ENCODE peak calls at places on chromosomes 6 and 20, in ten cellular contexts. S, U, D, B, P, G, V, C, Z and Q are unnamed samples.

GRCh38 chr6:21593927-21594421 is 423 bp downstream of the SOX4 start:
- DNase-seq in S (peak; percentile 55), U (no peak), D (no peak), B (no peak), P (peak; percentile 5), G (no peak), V (peak; percentile 35), C (peak; percentile 54), Z (peak; percentile 54), Q (no peak)

GRCh38 chr20:49956689-49957443 is 20.7 kb downstream of the RNF114 start:
- DNase-seq in S (no peak), U (no peak), D (peak; percentile 50), B (no peak), P (no peak), G (peak; percentile 73), V (peak; percentile 77), C (no peak), Z (no peak), Q (no peak)

GRCh38 chr20:44422083-44422482 is 53.6 kb upstream of the TTPAL start:
- DNase-seq in S (no peak), U (no peak), D (no peak), B (peak; percentile 5), P (no peak), G (no peak), V (peak; percentile 50), C (no peak), Z (peak; percentile 12), Q (no peak)

GRCh38 chr6:27619436-27619835 is 146.5 kb upstream of the ZNF184 start:
- DNase-seq in S (no peak), U (no peak), D (no peak), B (no peak), P (no peak), G (no peak), V (no peak), C (no peak), Z (no peak), Q (no peak)

GRCh38 chr6:156833755-156834154 is 56.6 kb downstream of the ARID1B start:
- DNase-seq in S (no peak), U (no peak), D (no peak), B (no peak), P (no peak), G (no peak), V (no peak), C (no peak), Z (no peak), Q (no peak)

GRCh38 chr20:34334654-34335407 is 28.2 kb upstream of the ITCH start:
- DNase-seq in S (no peak), U (no peak), D (no peak), B (no peak), P (no peak), G (peak; percentile 26), V (peak; percentile 46), C (no peak), Z (no peak), Q (no peak)

GRCh38 chr6:75156186-75156878 is 49.5 kb downstream of the COL12A1 start:
- DNase-seq in S (no peak), U (no peak), D (no peak), B (no peak), P (no peak), G (no peak), V (no peak), C (no peak), Z (no peak), Q (no peak)

GRCh38 chr6:42091718-42092023 is 41.3 kb downstream of the TAF8 start:
- DNase-seq in S (no peak), U (no peak), D (no peak), B (no peak), P (no peak), G (no peak), V (no peak), C (no peak), Z (no peak), Q (no peak)

GRCh38 chr6:169963581-169964297 is 212.3 kb downstream of the ERMARD start:
- DNase-seq in S (no peak), U (no peak), D (no peak), B (no peak), P (no peak), G (no peak), V (no peak), C (peak; percentile 39), Z (no peak), Q (no peak)

GRCh38 chr6:160978141-160978926 is 13.2 kb upstream of the MAP3K4 start:
- DNase-seq in S (no peak), U (no peak), D (no peak), B (no peak), P (no peak), G (no peak), V (peak; percentile 32), C (no peak), Z (peak; percentile 7), Q (no peak)

GRCh38 chr6:139920027-139920851 is 545.8 kb upstream of the CITED2 start:
- DNase-seq in S (no peak), U (no peak), D (peak; percentile 79), B (no peak), P (no peak), G (no peak), V (no peak), C (no peak), Z (no peak), Q (no peak)

GRCh38 chr6:45724511-45724910 is 291.1 kb downstream of the CLIC5 start:
- DNase-seq in S (no peak), U (peak; percentile 93), D (no peak), B (peak; percentile 53), P (no peak), G (no peak), V (peak; percentile 52), C (no peak), Z (peak; percentile 74), Q (no peak)

GRCh38 chr6:152595507-152595906 is 41.7 kb downstream of the SYNE1 start:
- DNase-seq in S (no peak), U (peak; percentile 25), D (peak; percentile 27), B (no peak), P (no peak), G (no peak), V (no peak), C (peak; percentile 11), Z (no peak), Q (no peak)

GRCh38 chr20:44370639-44371218 is 15.2 kb downstream of the HNF4A start:
- DNase-seq in S (no peak), U (peak; percentile 73), D (no peak), B (no peak), P (no peak), G (no peak), V (no peak), C (no peak), Z (peak; percentile 3), Q (no peak)

GRCh38 chr6:56713285-56713684 is 70.6 kb upstream of the DST start:
- DNase-seq in S (no peak), U (peak; percentile 69), D (no peak), B (no peak), P (no peak), G (peak; percentile 35), V (peak; percentile 76), C (no peak), Z (peak; percentile 86), Q (no peak)

GRCh38 chr6:57257911-57258541 is 35.9 kb upstream of the RAB23 start:
- DNase-seq in S (no peak), U (no peak), D (no peak), B (no peak), P (no peak), G (no peak), V (no peak), C (no peak), Z (peak; percentile 72), Q (no peak)